ENCODE peak calls at places on chromosomes 7 and 10, in four cellular contexts. N, Y, V and K are unnamed samples.

GRCh38 chr7:12436896-12437535 is 33.4 kb upstream of the VWDE start:
- DNase-seq in V (peak; percentile 84), N (no peak), Y (peak; percentile 50), K (no peak)

GRCh38 chr7:111091623-111092370 is 870 bp downstream of the LRRN3 start:
- DNase-seq in N (no peak), V (no peak), Y (no peak), K (no peak)

GRCh38 chr7:115183431-115184057 is 261.6 kb downstream of the MDFIC start:
- DNase-seq in Y (peak; percentile 41), V (no peak), N (no peak), K (no peak)

GRCh38 chr10:60960913-60961312 is 16.9 kb upstream of the RHOBTB1 start:
- DNase-seq in V (no peak), Y (no peak), N (no peak), K (no peak)

GRCh38 chr10:36489928-36490279 is 635.5 kb upstream of the ANKRD30A start:
- DNase-seq in V (peak; percentile 77), Y (no peak), N (no peak), K (no peak)

GRCh38 chr10:126012485-126012884 is 116.1 kb downstream of the FANK1 start:
- DNase-seq in V (peak; percentile 54), N (no peak), Y (no peak), K (no peak)

GRCh38 chr7:157011333-157012112 is 1.1 kb upstream of the MNX1 start:
- DNase-seq in N (no peak), V (no peak), Y (no peak), K (no peak)

GRCh38 chr10:73910764-73911552 is at the start of gene PLAU:
- DNase-seq in V (no peak), Y (peak; percentile 82), N (peak; percentile 88), K (peak; percentile 49)

GRCh38 chr10:113304726-113305125 is 248.1 kb upstream of the HABP2 start:
- DNase-seq in Y (no peak), N (no peak), V (no peak), K (no peak)

GRCh38 chr10:122044045-122044661 is 55.2 kb downstream of the TACC2 start:
- DNase-seq in Y (no peak), V (peak; percentile 62), N (no peak), K (no peak)

GRCh38 chr10:101040851-101041250 is 9.8 kb downstream of the SFXN3 start:
- DNase-seq in V (no peak), N (peak; percentile 39), Y (no peak), K (no peak)

GRCh38 chr7:155224116-155224811 is 73.4 kb upstream of the INSIG1 start:
- DNase-seq in V (no peak), Y (no peak), N (peak; percentile 29), K (no peak)

GRCh38 chr10:10818082-10818481 is 199.6 kb upstream of the CELF2 start:
- DNase-seq in V (peak; percentile 95), Y (no peak), N (no peak), K (no peak)

GRCh38 chr10:44933117-44933450 is 21.9 kb downstream of the TMEM72 start:
- DNase-seq in Y (no peak), N (no peak), V (no peak), K (no peak)

DNA sequence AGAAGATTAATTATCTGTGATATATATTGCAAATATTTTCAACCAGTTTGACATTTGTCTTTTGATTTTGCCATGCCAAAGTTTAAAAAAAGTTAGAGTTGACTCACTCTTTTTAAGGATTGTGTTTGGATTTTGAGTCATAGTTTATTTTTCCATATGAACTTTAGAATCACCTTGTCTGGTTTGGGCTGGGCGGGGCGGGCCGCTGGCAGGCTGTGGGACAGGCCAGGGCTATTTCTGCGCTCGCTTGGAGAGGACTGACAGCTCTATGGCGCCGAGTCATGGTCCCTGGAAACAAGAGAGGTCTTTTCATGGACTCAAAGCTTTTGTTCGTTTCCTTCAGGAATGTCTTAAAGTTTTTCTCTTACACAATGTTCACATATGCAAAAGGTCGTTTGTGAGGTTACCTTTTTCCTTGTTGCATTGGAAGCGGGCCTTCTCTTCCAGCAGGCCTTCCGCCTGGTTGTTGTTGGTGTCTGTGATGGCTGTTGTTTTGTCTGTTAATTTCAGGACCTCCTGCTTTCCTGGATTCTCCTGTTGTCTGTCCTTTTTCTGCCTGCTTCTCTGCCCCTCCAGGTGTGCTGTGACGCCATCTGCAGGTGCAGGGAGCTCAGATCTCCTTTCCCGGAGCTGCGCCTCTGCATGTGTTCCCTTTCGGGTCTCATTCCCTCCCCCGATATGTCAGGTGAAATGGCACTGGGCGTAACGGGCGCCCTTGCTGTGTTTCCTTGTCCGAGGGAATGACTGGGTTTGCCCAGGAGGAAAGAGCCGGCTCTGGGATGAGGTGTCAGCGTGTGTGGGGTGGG is 53.8 kb downstream of the INPP5A start:
- DNase-seq in N (peak; percentile 60), Y (no peak), V (peak; percentile 56), K (no peak)
- TF ChIP-seq CTCF in N (no peak), Y (no peak), V (no peak), K (no peak)

DNA sequence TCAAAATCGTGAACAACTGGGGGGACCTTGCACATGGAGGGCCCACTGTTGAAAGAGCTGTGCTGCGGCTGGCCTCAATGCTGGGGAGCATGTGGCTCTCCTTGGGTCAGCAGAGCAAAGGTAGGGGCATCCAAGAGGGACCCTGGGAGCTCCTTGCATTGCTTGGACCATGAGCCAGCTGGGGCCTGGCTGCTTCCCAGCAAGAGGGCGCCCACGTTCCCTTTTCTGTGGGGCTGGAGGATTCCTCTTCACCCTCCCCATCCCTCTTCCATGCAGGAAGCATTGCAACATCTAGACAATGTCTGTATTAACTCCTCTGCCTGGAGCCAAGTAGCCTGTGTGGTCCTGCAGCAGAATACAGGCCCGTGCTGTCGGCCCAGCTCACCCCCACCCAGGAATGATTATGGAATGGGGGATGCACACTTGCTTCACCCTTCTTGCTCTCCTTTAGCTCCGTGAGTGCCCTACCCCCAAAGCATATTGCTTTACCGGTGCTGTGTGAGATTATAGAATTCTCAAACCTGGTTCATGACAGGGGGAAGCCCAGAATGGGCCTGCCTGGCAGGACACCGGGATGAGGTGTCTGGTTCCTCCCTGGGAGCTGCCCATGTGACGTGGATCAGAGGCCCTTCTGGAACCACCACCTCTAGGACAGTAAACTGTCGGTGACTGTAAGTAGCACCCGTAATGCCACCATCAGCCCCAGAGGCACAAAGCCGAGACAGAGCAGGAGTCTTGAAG is 61.9 kb downstream of the SYPL1 start:
- DNase-seq in V (peak; percentile 79), Y (no peak), N (no peak), K (no peak)
- TF ChIP-seq CTCF in V (peak; percentile 26), Y (no peak), N (no peak), K (no peak)

GRCh38 chr7:116598278-116598677 is 73.4 kb downstream of the CAV1 start:
- DNase-seq in V (no peak), N (no peak), Y (no peak), K (no peak)
- TF ChIP-seq CTCF in V (peak; percentile 54), N (peak; percentile 30), Y (no peak), K (no peak)

GRCh38 chr7:134254311-134254710 is 62.4 kb downstream of the SLC35B4 start:
- DNase-seq in N (no peak), V (peak; percentile 47), Y (no peak), K (no peak)
- TF ChIP-seq CTCF in N (no peak), V (peak; percentile 45), Y (no peak), K (no peak)

GRCh38 chr7:51428226-51428887 is 111.7 kb upstream of the COBL start:
- DNase-seq in Y (no peak), N (no peak), V (peak; percentile 5), K (peak; percentile 3)
- TF ChIP-seq CTCF in Y (no peak), N (no peak), V (peak; percentile 15), K (peak; percentile 14)